ENCODE peak calls at places on chromosomes 13 and 19, in five cellular contexts. L is body of pancreas, E is IMR-90, A is transverse colon, U is A549. B is an unnamed sample.

GRCh38 chr13:72839831-72840426 is 58.0 kb downstream of the PIBF1 start:
- DNase-seq in L (peak; percentile 61), E (peak; percentile 42), A (peak; percentile 79), U (peak; percentile 31), B (no peak)

GRCh38 chr13:95784161-95784880 is 107.4 kb downstream of the DNAJC3 start:
- DNase-seq in L (no peak), E (peak; percentile 91), A (no peak), U (peak; percentile 4), B (no peak)

GRCh38 chr13:45362939-45363338 is 22.0 kb upstream of the TPT1 start:
- DNase-seq in L (no peak), E (no peak), A (no peak), U (no peak), B (no peak)

GRCh38 chr13:50126378-50127016 is 111.3 kb downstream of the KCNRG start:
- DNase-seq in L (peak; percentile 13), E (peak; percentile 58), A (peak; percentile 53), U (peak; percentile 26), B (no peak)

GRCh38 chr19:13557756-13558398 is 51.6 kb upstream of the CACNA1A start:
- DNase-seq in L (peak; percentile 14), E (no peak), A (peak; percentile 13), U (no peak), B (no peak)

GRCh38 chr13:46173656-46174055 is 8.3 kb downstream of the LCP1 start:
- DNase-seq in L (no peak), E (no peak), A (no peak), U (no peak), B (no peak)

GRCh38 chr13:32645854-32646253 is 59.6 kb downstream of the PDS5B start:
- DNase-seq in L (no peak), E (no peak), A (no peak), U (no peak), B (no peak)

GRCh38 chr13:50400035-50400726 is 384.9 kb downstream of the KCNRG start:
- DNase-seq in L (no peak), E (peak; percentile 15), A (no peak), U (no peak), B (no peak)

GRCh38 chr13:109720758-109721184 is 65.6 kb downstream of the IRS2 start:
- DNase-seq in L (no peak), E (no peak), A (no peak), U (no peak), B (no peak)

GRCh38 chr19:15248648-15249559 is 16.7 kb upstream of the EPHX3 start:
- DNase-seq in L (peak; percentile 70), E (peak; percentile 91), A (peak; percentile 74), U (peak; percentile 77), B (no peak)

GRCh38 chr19:15251010-15251748 is 18.9 kb upstream of the EPHX3 start:
- DNase-seq in L (no peak), E (peak; percentile 85), A (no peak), U (no peak), B (no peak)

GRCh38 chr19:15250635-15250993 is 18.4 kb upstream of the EPHX3 start:
- DNase-seq in L (no peak), E (no peak), A (no peak), U (no peak), B (no peak)

GRCh38 chr19:15249560-15249874 is 17.3 kb upstream of the EPHX3 start:
- DNase-seq in L (no peak), E (no peak), A (no peak), U (no peak), B (no peak)

DNA sequence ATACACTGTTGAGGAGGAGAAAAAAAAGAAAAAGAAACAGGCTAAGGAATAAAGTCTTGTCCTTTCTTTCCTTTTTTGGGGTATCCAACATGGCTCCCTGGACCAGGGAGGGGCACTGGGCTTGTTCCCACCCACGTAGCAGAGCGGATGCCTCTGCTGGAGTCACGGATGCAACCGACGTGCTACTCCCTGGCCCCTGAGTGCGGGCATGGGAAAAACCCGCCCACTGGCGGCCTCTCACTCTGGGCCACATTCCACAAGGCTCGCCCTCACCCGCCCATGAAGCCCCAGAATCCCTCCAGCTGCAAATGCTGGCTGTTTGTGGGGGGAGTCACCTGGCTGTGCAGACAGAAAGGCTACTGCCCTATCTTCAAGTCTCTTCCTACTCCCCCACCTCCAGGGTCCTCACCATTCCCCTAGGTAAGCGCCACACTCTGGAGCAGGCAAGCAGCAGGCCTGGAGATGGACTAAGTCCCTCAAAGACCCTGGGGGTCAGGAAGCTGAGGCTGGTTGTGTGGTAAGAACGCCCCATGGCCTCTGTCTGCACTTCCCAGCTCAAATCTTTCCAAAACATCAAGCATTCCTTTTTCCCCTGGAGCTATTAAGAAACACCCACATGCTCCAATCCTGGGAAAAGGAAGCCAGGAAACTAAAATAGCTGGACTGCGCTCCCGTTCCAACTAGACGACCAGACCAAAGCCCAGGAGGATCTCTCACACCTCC is 17.8 kb upstream of the EPHX3 start:
- DNase-seq in L (peak; percentile 61), E (peak; percentile 95), A (no peak), U (no peak), B (no peak)
- TF ChIP-seq POLR2A in L (no peak), E (no peak), A (no peak), U (no peak), B (no peak)

GRCh38 chr13:30396434-30397075 is 25.7 kb upstream of the UBE2L5 start:
- DNase-seq in L (no peak), E (peak; percentile 19), A (no peak), U (no peak), B (no peak)

GRCh38 chr13:30400376-30400775 is 21.9 kb upstream of the UBE2L5 start:
- DNase-seq in L (no peak), E (no peak), A (no peak), U (no peak), B (no peak)

GRCh38 chr13:30398601-30399072 is 23.7 kb upstream of the UBE2L5 start:
- DNase-seq in L (no peak), E (peak; percentile 21), A (peak; percentile 25), U (no peak), B (no peak)

GRCh38 chr13:30394798-30395191 is 27.5 kb upstream of the UBE2L5 start:
- DNase-seq in L (no peak), E (peak; percentile 19), A (no peak), U (no peak), B (no peak)

DNA sequence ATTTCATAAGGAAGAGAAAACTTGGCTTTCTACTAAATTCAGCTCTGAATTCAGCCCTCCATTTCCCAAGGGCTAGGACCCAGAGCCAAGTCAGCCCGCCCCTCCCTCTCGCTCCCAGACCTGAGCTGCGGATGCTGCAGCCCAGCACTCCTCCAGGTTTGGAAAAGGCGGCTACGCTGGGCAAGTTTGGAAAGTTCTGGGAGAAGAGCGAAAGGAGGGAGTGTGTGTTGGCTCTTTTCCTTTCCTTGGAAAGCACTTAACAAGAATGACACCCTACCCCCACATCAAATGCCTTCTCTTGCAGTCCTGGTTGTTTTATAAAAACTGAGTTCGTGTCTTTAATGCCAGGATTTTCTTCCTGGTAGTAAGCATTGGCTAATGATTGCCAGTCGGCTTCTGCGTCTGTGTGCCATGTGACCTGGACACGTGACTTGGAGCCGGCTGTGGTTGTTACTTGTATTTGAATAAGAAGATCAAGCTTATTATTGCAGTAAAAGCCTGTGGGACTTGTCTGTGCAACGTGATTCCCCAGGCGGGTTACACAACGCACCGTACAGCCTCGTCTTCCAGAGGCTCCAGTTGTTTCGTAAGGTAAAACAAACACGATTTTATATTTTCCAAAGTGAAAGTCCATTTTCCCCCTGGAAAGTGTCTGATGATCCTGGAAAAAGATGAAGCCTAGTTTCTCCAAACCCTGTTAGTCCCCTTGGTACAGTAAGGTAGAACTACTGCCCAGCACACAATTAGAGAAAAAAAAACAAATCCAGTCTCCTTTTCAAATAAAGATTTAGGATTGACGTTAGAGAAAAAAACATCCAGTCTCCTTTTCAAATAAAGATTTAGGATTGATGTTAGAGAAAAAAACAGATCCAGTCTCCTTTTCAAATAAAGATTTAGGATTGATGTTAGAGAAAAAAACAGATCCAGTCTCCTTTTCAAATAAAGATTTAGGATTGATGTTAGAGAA is 26.8 kb upstream of the UBE2L5 start:
- DNase-seq in L (peak; percentile 98), E (peak; percentile 93), A (peak; percentile 96), U (peak; percentile 53), B (peak; percentile 100)
- TF ChIP-seq POLR2A in L (peak; percentile 87), E (no peak), A (peak; percentile 83), U (no peak), B (peak; percentile 30)

GRCh38 chr19:33329060-33329459 is 26.7 kb upstream of the CEBPA start:
- DNase-seq in L (no peak), E (no peak), A (no peak), U (no peak), B (no peak)

GRCh38 chr19:33323093-33323820 is 20.9 kb upstream of the CEBPA start:
- DNase-seq in L (no peak), E (no peak), A (no peak), U (no peak), B (no peak)

GRCh38 chr19:33324628-33325027 is 22.3 kb upstream of the CEBPA start:
- DNase-seq in L (no peak), E (no peak), A (no peak), U (no peak), B (no peak)

GRCh38 chr19:33329727-33330126 is 27.4 kb upstream of the CEBPA start:
- DNase-seq in L (no peak), E (no peak), A (no peak), U (no peak), B (no peak)

GRCh38 chr19:33325920-33326319 is 23.6 kb upstream of the CEBPA start:
- DNase-seq in L (peak; percentile 17), E (no peak), A (peak; percentile 19), U (no peak), B (no peak)
- TF ChIP-seq POLR2A in L (no peak), E (no peak), A (no peak), U (no peak), B (no peak)

GRCh38 chr19:10289167-10289835 is 451 bp upstream of the ICAM5 start:
- DNase-seq in L (no peak), E (peak; percentile 54), A (peak; percentile 56), U (no peak), B (no peak)
- TF ChIP-seq POLR2A in L (no peak), E (no peak), A (no peak), U (no peak), B (no peak)

GRCh38 chr19:3572855-3573161 is at the start of gene HMG20B:
- DNase-seq in L (no peak), E (no peak), A (no peak), U (no peak), B (no peak)
- TF ChIP-seq POLR2A in L (peak; percentile 31), E (peak; percentile 18), A (peak; percentile 44), U (no peak), B (peak; percentile 47)

DNA sequence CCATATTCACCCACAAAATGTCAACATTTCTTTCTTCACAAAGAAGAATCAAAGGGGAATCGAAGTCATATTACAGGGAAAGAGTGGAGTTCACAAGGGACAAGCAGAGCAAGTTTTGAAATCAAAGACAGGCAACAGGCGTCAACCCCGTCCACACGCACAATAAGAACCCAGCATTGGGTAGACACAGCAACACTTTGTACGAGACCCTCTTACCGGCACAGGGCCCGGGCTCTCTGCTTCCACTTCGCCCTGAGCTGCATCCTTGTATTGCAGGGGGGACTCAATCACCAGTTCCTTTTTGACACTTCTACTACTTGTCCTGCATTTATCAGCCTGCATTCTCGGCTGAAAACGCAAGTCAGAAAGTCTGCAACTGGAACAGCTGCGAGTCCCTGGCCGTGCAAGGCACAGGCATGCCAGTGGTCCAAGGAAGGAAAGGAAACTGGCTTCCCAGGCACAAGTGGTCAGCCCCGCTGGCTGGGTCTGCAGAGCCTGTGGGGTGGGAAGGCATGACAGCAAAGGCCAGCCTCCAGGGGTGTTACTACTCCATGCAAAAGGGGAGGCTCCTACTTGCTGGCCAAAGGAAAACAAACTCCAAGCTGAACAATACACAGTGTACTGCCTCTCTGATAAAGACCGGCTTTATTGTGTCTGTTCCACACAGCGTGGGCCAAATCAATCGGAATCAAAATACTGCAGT is at the start of gene DOCK9:
- DNase-seq in L (peak; percentile 68), E (peak; percentile 65), A (peak; percentile 34), U (no peak), B (no peak)
- TF ChIP-seq POLR2A in L (peak; percentile 34), E (no peak), A (no peak), U (no peak), B (no peak)

GRCh38 chr13:20719783-20720182 is 16.3 kb downstream of the IL17D start:
- DNase-seq in L (no peak), E (no peak), A (no peak), U (no peak), B (no peak)
- TF ChIP-seq POLR2A in L (no peak), E (no peak), A (no peak), U (no peak), B (no peak)